ENCODE peak calls at places on chromosomes 5 and 9, in ten cellular contexts. V is coronary artery, P is transverse colon, I is cardiac fibroblast, L is epithelial cell of esophagus, R is GM06990, Y is AG09309, F is AG04450, D is mucosa of descending colon, K is mammary epithelial cell. B is an unnamed sample.

GRCh38 chr9:108296056-108296455 is 559.7 kb downstream of the ACTL7B start:
- DNase-seq in R (no peak), L (peak), P (no peak), D (no peak), I (peak), F (peak), K (peak), Y (peak), V (no peak), B (no peak)

GRCh38 chr5:115343855-115344254 is 47.4 kb upstream of the CCDC112 start:
- DNase-seq in I (peak), P (no peak), D (no peak), R (no peak), V (no peak), L (peak), K (peak), Y (peak), F (peak), B (no peak)

GRCh38 chr9:87725356-87725899 is 491 bp upstream of the CTSL start:
- DNase-seq in L (peak), P (no peak), V (no peak), D (peak), I (peak), Y (no peak), F (no peak), R (no peak), K (no peak), B (no peak)

GRCh38 chr5:97554992-97555981 is 372.2 kb upstream of the RIOK2 start:
- DNase-seq in V (no peak), R (no peak), P (no peak), I (peak), L (peak), F (peak), K (peak), Y (peak), D (no peak), B (no peak)

GRCh38 chr9:113261917-113262671 is 13.3 kb downstream of the CDC26 start:
- DNase-seq in Y (no peak), L (no peak), F (no peak), I (no peak), K (peak), R (no peak), V (no peak), D (no peak), P (no peak), B (no peak)

GRCh38 chr5:74519161-74519571 is 121.4 kb downstream of the ENC1 start:
- DNase-seq in K (no peak), F (no peak), D (no peak), P (no peak), R (no peak), L (no peak), Y (no peak), I (no peak), V (no peak), B (no peak)

GRCh38 chr9:134287591-134288518 is 38.4 kb upstream of the RXRA start:
- DNase-seq in D (no peak), Y (no peak), F (no peak), L (no peak), I (no peak), V (no peak), P (no peak), K (no peak), R (no peak), B (no peak)

GRCh38 chr9:93823245-93824072 is 131.7 kb downstream of the BARX1 start:
- DNase-seq in P (no peak), D (no peak), K (peak), I (no peak), L (no peak), Y (no peak), R (no peak), V (no peak), F (no peak), B (no peak)

GRCh38 chr5:120464627-120465280 is 654 bp downstream of the PRR16 start:
- DNase-seq in Y (peak), K (peak), F (no peak), R (peak), P (peak), L (peak), D (peak), V (no peak), I (peak), B (peak)

GRCh38 chr5:18686253-18686652 is 1052.0 kb downstream of the TAF11L14 start:
- DNase-seq in Y (no peak), I (no peak), K (no peak), F (no peak), L (no peak), V (no peak), P (no peak), D (no peak), R (no peak), B (no peak)

GRCh38 chr5:32283539-32284377 is 29.0 kb downstream of the MTMR12 start:
- DNase-seq in R (no peak), D (no peak), L (peak), I (peak), V (no peak), Y (no peak), K (peak), F (no peak), P (no peak), B (no peak)

GRCh38 chr9:113361304-113362018 is 12.1 kb downstream of the BSPRY start:
- DNase-seq in D (no peak), I (peak), K (no peak), R (no peak), P (no peak), F (peak), V (no peak), Y (peak), L (no peak), B (no peak)

GRCh38 chr5:121366515-121366914 is 485.2 kb upstream of the FTMT start:
- DNase-seq in F (peak), Y (peak), P (no peak), L (peak), K (peak), D (no peak), I (peak), V (no peak), R (no peak), B (no peak)

GRCh38 chr5:159441441-159441840 is 111.2 kb upstream of the IL12B start:
- DNase-seq in Y (no peak), R (no peak), L (peak), F (no peak), P (no peak), V (no peak), D (no peak), I (peak), K (no peak), B (no peak)

GRCh38 chr5:8581047-8581446 is 712.1 kb downstream of the MTRR start:
- DNase-seq in V (no peak), K (no peak), F (no peak), P (no peak), R (no peak), I (no peak), L (no peak), D (no peak), Y (no peak), B (no peak)

GRCh38 chr9:79254900-79255651 is 316.7 kb upstream of the TLE4 start:
- DNase-seq in V (no peak), K (no peak), F (peak), D (no peak), Y (no peak), P (no peak), L (peak), I (no peak), R (no peak), B (no peak)

GRCh38 chr9:79989079-79989478 is 417.3 kb downstream of the TLE4 start:
- DNase-seq in P (no peak), L (no peak), D (no peak), R (no peak), F (no peak), I (no peak), V (no peak), Y (no peak), K (no peak), B (no peak)

GRCh38 chr9:123338710-123339665 is 17.0 kb upstream of the CRB2 start:
- DNase-seq in L (no peak), R (peak), P (peak), I (peak), Y (no peak), V (no peak), K (no peak), D (peak), F (no peak), B (peak)

GRCh38 chr9:125993423-125993935 is 246.3 kb downstream of the PBX3 start:
- DNase-seq in D (no peak), Y (no peak), F (no peak), P (no peak), R (no peak), L (no peak), V (no peak), K (no peak), I (no peak), B (peak)

GRCh38 chr5:115366223-115366622 is 69.8 kb upstream of the CCDC112 start:
- DNase-seq in D (no peak), L (peak), P (no peak), K (peak), Y (peak), I (peak), V (no peak), F (peak), R (no peak), B (no peak)

GRCh38 chr5:96209829-96210228 is 223.2 kb downstream of the PCSK1 start:
- DNase-seq in I (peak), R (no peak), K (peak), F (peak), P (no peak), V (no peak), Y (peak), D (no peak), L (peak), B (no peak)

GRCh38 chr9:132896906-132897305 is 18.2 kb downstream of the SPACA9 start:
- DNase-seq in L (no peak), Y (no peak), I (peak), D (no peak), R (no peak), V (no peak), F (no peak), K (no peak), P (no peak), B (no peak)

GRCh38 chr5:41788800-41789395 is 81.3 kb downstream of the OXCT1 start:
- DNase-seq in D (no peak), K (no peak), F (no peak), L (peak), Y (no peak), P (no peak), I (peak), V (no peak), R (no peak), B (no peak)

GRCh38 chr5:127702434-127702833 is 757 bp upstream of the CCDC192 start:
- DNase-seq in D (no peak), F (no peak), P (no peak), Y (no peak), L (no peak), R (no peak), I (no peak), V (no peak), K (no peak), B (no peak)

GRCh38 chr9:89600831-89601230 is 4.0 kb upstream of the GADD45G start:
- DNase-seq in P (no peak), L (no peak), I (no peak), K (no peak), Y (no peak), V (peak), D (no peak), R (no peak), F (no peak), B (no peak)

GRCh38 chr5:128844354-128844923 is 120.8 kb upstream of the SLC27A6 start:
- DNase-seq in F (no peak), R (no peak), Y (no peak), P (no peak), K (no peak), L (peak), I (peak), D (no peak), V (no peak), B (no peak)

GRCh38 chr5:124748687-124749594 is 2.5 kb upstream of the ZNF608 start:
- DNase-seq in R (peak), L (peak), V (peak), I (peak), D (peak), K (peak), F (peak), P (peak), Y (no peak), B (peak)

GRCh38 chr5:78235289-78235688 is 59.2 kb downstream of the AP3B1 start:
- DNase-seq in Y (no peak), R (no peak), D (no peak), K (peak), I (peak), P (no peak), V (no peak), F (no peak), L (peak), B (no peak)

GRCh38 chr5:66362021-66362420 is 217.9 kb downstream of the SREK1 start:
- DNase-seq in F (no peak), L (no peak), D (no peak), R (no peak), V (no peak), Y (no peak), P (no peak), K (no peak), I (no peak), B (no peak)

GRCh38 chr9:18821794-18822193 is 211.2 kb downstream of the SAXO1 start:
- DNase-seq in P (no peak), I (no peak), R (no peak), F (no peak), Y (no peak), D (no peak), V (no peak), K (peak), L (peak), B (no peak)

GRCh38 chr9:107545036-107545435 is 55.5 kb upstream of the KLF4 start:
- DNase-seq in Y (no peak), L (no peak), D (no peak), I (no peak), K (no peak), R (no peak), F (no peak), P (no peak), V (no peak), B (no peak)

GRCh38 chr5:6704361-6704851 is 8.8 kb upstream of the TENT4A start:
- DNase-seq in D (no peak), V (peak), L (peak), P (peak), I (peak), F (peak), Y (peak), R (no peak), K (peak), B (no peak)

GRCh38 chr5:95543017-95543705 is 11.6 kb downstream of the SKIC3 start:
- DNase-seq in V (no peak), D (no peak), Y (no peak), I (no peak), F (no peak), L (no peak), P (no peak), R (no peak), K (peak), B (no peak)

GRCh38 chr5:130126748-130127147 is 222.5 kb downstream of the CHSY3 start:
- DNase-seq in F (no peak), L (no peak), I (peak), V (no peak), K (no peak), R (no peak), D (no peak), P (no peak), Y (no peak), B (no peak)

GRCh38 chr5:116404001-116404400 is 170.6 kb downstream of the SEMA6A start:
- DNase-seq in V (no peak), Y (no peak), P (no peak), F (no peak), I (peak), R (no peak), L (no peak), K (no peak), D (no peak), B (no peak)

GRCh38 chr5:40021007-40021406 is 596.2 kb upstream of the DAB2 start:
- DNase-seq in K (no peak), P (no peak), L (no peak), I (peak), Y (no peak), F (no peak), D (no peak), V (no peak), R (no peak), B (no peak)

GRCh38 chr9:128203842-128204551 is 818 bp downstream of the DNM1 start:
- DNase-seq in L (no peak), I (peak), D (no peak), K (peak), R (no peak), P (no peak), V (peak), F (no peak), Y (no peak), B (peak)

GRCh38 chr5:140833993-140834392 is at the start of gene PCDHA7:
- DNase-seq in L (peak), D (no peak), Y (no peak), K (peak), P (no peak), V (no peak), R (no peak), F (no peak), I (peak), B (no peak)
- TF ChIP-seq CTCF in L (no peak), D (no peak), Y (no peak), K (no peak), P (no peak), V (no peak), R (no peak), F (no peak), I (no peak), B (no peak)

GRCh38 chr5:72108200-72109050 is 1.1 kb downstream of the MAP1B start:
- DNase-seq in K (peak), L (peak), Y (no peak), R (peak), P (peak), D (peak), F (no peak), V (peak), I (peak), B (no peak)

GRCh38 chr5:72107874-72108199 is 562 bp downstream of the MAP1B start:
- DNase-seq in K (peak), F (no peak), L (no peak), V (no peak), Y (no peak), I (no peak), P (no peak), D (peak), R (peak), B (no peak)

GRCh38 chr5:72109051-72109411 is 1.8 kb downstream of the MAP1B start:
- DNase-seq in L (no peak), K (no peak), Y (no peak), F (no peak), D (no peak), P (no peak), I (no peak), V (no peak), R (no peak), B (no peak)

GRCh38 chr5:72109625-72110024 is 2.4 kb downstream of the MAP1B start:
- DNase-seq in Y (no peak), V (no peak), I (peak), F (no peak), L (peak), D (no peak), K (no peak), P (no peak), R (no peak), B (no peak)

GRCh38 chr5:72110401-72111013 is 3.2 kb downstream of the MAP1B start:
- DNase-seq in I (peak), D (no peak), P (no peak), K (no peak), Y (no peak), R (no peak), V (no peak), F (no peak), L (peak), B (no peak)
- TF ChIP-seq CTCF in I (no peak), D (no peak), P (no peak), K (no peak), Y (no peak), R (no peak), V (no peak), F (no peak), L (no peak), B (no peak)

GRCh38 chr5:106116682-106117081 is 1554.1 kb downstream of the EFNA5 start:
- DNase-seq in V (no peak), P (no peak), F (peak), L (no peak), R (no peak), I (peak), Y (no peak), K (no peak), D (no peak), B (no peak)

GRCh38 chr5:106127341-106127781 is 1543.4 kb downstream of the EFNA5 start:
- DNase-seq in D (no peak), L (peak), K (peak), F (no peak), V (no peak), Y (no peak), I (no peak), P (no peak), R (no peak), B (no peak)

GRCh38 chr5:106127985-106128384 is 1542.8 kb downstream of the EFNA5 start:
- DNase-seq in V (no peak), R (peak), F (no peak), L (no peak), K (no peak), I (no peak), D (no peak), Y (no peak), P (no peak), B (no peak)

GRCh38 chr5:106121972-106122605 is 1548.6 kb downstream of the EFNA5 start:
- DNase-seq in L (peak), D (peak), I (peak), P (peak), R (peak), F (no peak), K (peak), V (no peak), Y (no peak), B (no peak)
- TF ChIP-seq CTCF in L (peak), D (peak), I (peak), P (peak), R (peak), F (peak), K (peak), V (no peak), Y (peak), B (no peak)

DNA sequence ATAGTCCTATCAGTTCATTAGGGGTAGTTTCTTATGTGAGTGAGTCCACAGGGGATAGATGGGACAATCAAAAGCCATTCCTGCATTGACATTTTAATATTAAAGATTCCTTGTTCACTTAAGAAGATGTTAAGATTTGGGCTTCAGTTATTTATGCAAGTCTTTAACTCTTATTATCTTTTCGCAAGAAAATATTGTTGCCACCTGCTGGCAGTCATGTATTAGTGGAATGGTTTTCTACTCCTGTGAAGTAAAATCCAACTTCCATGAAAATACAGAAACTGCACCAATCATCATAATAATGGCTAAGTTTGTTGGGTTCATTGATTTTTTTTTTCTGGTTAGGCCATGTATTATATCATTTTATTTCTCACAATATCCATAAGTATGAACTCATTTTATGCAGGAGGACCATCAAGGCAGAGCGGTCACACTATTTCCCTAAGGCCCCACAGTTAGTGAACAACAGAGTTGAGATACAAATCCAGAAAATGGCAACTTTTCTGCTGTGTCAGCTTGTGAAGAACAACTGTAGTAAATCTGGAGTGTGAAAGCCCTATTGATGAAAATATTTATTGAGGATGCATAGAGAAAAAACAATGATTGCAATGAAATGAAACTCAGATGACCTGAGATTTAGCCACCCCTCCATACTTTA is 88.5 kb upstream of the TXNDC8 start:
- DNase-seq in V (no peak), R (no peak), D (no peak), Y (no peak), I (peak), K (peak), L (peak), F (no peak), P (no peak), B (no peak)
- TF ChIP-seq CTCF in V (no peak), R (no peak), D (no peak), Y (peak), I (no peak), K (peak), L (peak), F (peak), P (no peak), B (no peak)

DNA sequence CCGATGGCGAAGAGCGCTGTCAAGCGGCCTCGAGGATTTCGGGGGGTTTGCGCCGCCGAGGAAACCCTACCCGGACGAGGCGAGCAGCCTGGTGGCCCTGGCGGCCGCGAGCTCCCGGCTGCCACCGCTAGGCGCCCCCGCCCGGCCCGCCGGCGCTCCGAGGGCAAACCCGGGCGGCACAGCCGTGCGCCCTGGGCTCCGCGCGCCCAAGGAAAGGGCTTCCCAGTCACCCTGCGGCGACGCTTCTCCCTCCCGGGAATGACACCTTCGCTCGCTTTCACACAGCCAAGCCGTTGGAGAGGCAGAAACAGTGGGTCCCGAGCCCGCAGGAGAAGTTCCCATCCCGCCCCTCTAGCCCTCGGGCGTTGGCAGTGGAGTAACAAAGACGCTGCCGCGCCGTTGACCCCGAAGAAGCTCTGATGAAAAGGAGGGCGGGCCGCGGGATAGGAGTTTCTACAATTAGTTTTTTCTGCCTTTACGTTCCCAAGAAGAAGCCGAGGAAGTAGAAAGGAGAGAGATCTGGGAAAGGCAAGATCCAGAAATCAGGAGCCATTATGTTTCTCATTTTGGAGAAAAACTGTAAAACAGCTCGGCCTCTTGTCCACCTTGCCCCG is 126.1 kb downstream of the TMEM174 start:
- DNase-seq in R (peak), I (no peak), V (no peak), P (no peak), D (peak), F (no peak), K (peak), L (peak), Y (no peak), B (no peak)
- TF ChIP-seq CTCF in R (no peak), I (no peak), V (no peak), P (peak), D (peak), F (no peak), K (no peak), L (no peak), Y (no peak), B (no peak)

B was measured in activated B cell treated with CpG ODN at 0.5 μM for 24 hours.